ENCODE peak calls at places on chromosomes 5 and 9, in six cellular contexts. One of them, this sample, is unnamed.

GRCh38 chr5:58466939-58467338 is 7.1 kb upstream of the PLK2 start:
- DNase-seq in naive thymus-derived CD8-positive, alpha-beta T cell: no peak
- DNase-seq in LHCN-M2: no peak
- DNase-seq in HTR-8/SVneo: peak; percentile 31
- DNase-seq in kidney glomerular epithelial cell: peak; percentile 40
- DNase-seq in cerebellar nuclear complex: no peak
- DNase-seq in this sample: no peak

GRCh38 chr9:110444911-110445310 is 107.2 kb upstream of the TXNDC8 start:
- DNase-seq in naive thymus-derived CD8-positive, alpha-beta T cell: no peak
- DNase-seq in LHCN-M2: peak; percentile 97
- DNase-seq in HTR-8/SVneo: no peak
- DNase-seq in kidney glomerular epithelial cell: no peak
- DNase-seq in cerebellar nuclear complex: no peak
- DNase-seq in this sample: no peak

GRCh38 chr5:77418601-77419591 is 73.2 kb downstream of the WDR41 start:
- DNase-seq in naive thymus-derived CD8-positive, alpha-beta T cell: no peak
- DNase-seq in LHCN-M2: peak; percentile 22
- DNase-seq in HTR-8/SVneo: no peak
- DNase-seq in kidney glomerular epithelial cell: no peak
- DNase-seq in cerebellar nuclear complex: no peak
- DNase-seq in this sample: no peak

GRCh38 chr9:12680757-12681156 is 12.4 kb upstream of the TYRP1 start:
- DNase-seq in naive thymus-derived CD8-positive, alpha-beta T cell: no peak
- DNase-seq in LHCN-M2: no peak
- DNase-seq in HTR-8/SVneo: no peak
- DNase-seq in kidney glomerular epithelial cell: no peak
- DNase-seq in cerebellar nuclear complex: no peak
- DNase-seq in this sample: no peak

GRCh38 chr9:135574331-135574730 is 12.8 kb downstream of the PAEP start:
- DNase-seq in naive thymus-derived CD8-positive, alpha-beta T cell: no peak
- DNase-seq in LHCN-M2: no peak
- DNase-seq in HTR-8/SVneo: no peak
- DNase-seq in kidney glomerular epithelial cell: no peak
- DNase-seq in cerebellar nuclear complex: no peak
- DNase-seq in this sample: no peak

GRCh38 chr5:93891491-93892480 is 150.4 kb upstream of the POU5F2 start:
- DNase-seq in naive thymus-derived CD8-positive, alpha-beta T cell: no peak
- DNase-seq in LHCN-M2: no peak
- DNase-seq in HTR-8/SVneo: no peak
- DNase-seq in kidney glomerular epithelial cell: no peak
- DNase-seq in cerebellar nuclear complex: no peak
- DNase-seq in this sample: no peak

GRCh38 chr9:120904061-120904998 is 22.3 kb downstream of the TRAF1 start:
- DNase-seq in naive thymus-derived CD8-positive, alpha-beta T cell: peak; percentile 86
- DNase-seq in LHCN-M2: no peak
- DNase-seq in HTR-8/SVneo: no peak
- DNase-seq in kidney glomerular epithelial cell: no peak
- DNase-seq in cerebellar nuclear complex: no peak
- DNase-seq in this sample: no peak

GRCh38 chr5:125480901-125481300 is 734.5 kb upstream of the ZNF608 start:
- DNase-seq in naive thymus-derived CD8-positive, alpha-beta T cell: no peak
- DNase-seq in LHCN-M2: no peak
- DNase-seq in HTR-8/SVneo: no peak
- DNase-seq in kidney glomerular epithelial cell: no peak
- DNase-seq in cerebellar nuclear complex: no peak
- DNase-seq in this sample: no peak

GRCh38 chr9:68546596-68547390 is 6.1 kb upstream of the TMEM252 start:
- DNase-seq in naive thymus-derived CD8-positive, alpha-beta T cell: no peak
- DNase-seq in LHCN-M2: no peak
- DNase-seq in HTR-8/SVneo: no peak
- DNase-seq in kidney glomerular epithelial cell: peak; percentile 90
- DNase-seq in cerebellar nuclear complex: no peak
- DNase-seq in this sample: no peak

GRCh38 chr5:132094393-132095076 is 20.9 kb downstream of the CSF2 start:
- DNase-seq in naive thymus-derived CD8-positive, alpha-beta T cell: no peak
- DNase-seq in LHCN-M2: peak; percentile 96
- DNase-seq in HTR-8/SVneo: peak; percentile 53
- DNase-seq in kidney glomerular epithelial cell: peak; percentile 86
- DNase-seq in cerebellar nuclear complex: no peak
- DNase-seq in this sample: peak; percentile 82

GRCh38 chr9:35658894-35659220 is 765 bp downstream of the CCDC107 start:
- DNase-seq in naive thymus-derived CD8-positive, alpha-beta T cell: no peak
- DNase-seq in LHCN-M2: peak; percentile 67
- DNase-seq in HTR-8/SVneo: no peak
- DNase-seq in kidney glomerular epithelial cell: no peak
- DNase-seq in cerebellar nuclear complex: no peak
- DNase-seq in this sample: no peak

GRCh38 chr5:96297290-96297689 is 135.8 kb downstream of the PCSK1 start:
- DNase-seq in naive thymus-derived CD8-positive, alpha-beta T cell: no peak
- DNase-seq in LHCN-M2: peak; percentile 77
- DNase-seq in HTR-8/SVneo: no peak
- DNase-seq in kidney glomerular epithelial cell: no peak
- DNase-seq in cerebellar nuclear complex: no peak
- DNase-seq in this sample: no peak

GRCh38 chr9:133932633-133933032 is 59.5 kb downstream of the VAV2 start:
- DNase-seq in naive thymus-derived CD8-positive, alpha-beta T cell: no peak
- DNase-seq in LHCN-M2: no peak
- DNase-seq in HTR-8/SVneo: no peak
- DNase-seq in kidney glomerular epithelial cell: no peak
- DNase-seq in cerebellar nuclear complex: no peak
- DNase-seq in this sample: no peak

GRCh38 chr5:56620903-56621680 is 194.3 kb upstream of the MAP3K1 start:
- DNase-seq in naive thymus-derived CD8-positive, alpha-beta T cell: no peak
- DNase-seq in LHCN-M2: no peak
- DNase-seq in HTR-8/SVneo: no peak
- DNase-seq in kidney glomerular epithelial cell: no peak
- DNase-seq in cerebellar nuclear complex: no peak
- DNase-seq in this sample: peak; percentile 49

GRCh38 chr9:133593587-133593986 is 15.6 kb downstream of the FAM163B start:
- DNase-seq in naive thymus-derived CD8-positive, alpha-beta T cell: no peak
- DNase-seq in LHCN-M2: no peak
- DNase-seq in HTR-8/SVneo: no peak
- DNase-seq in kidney glomerular epithelial cell: no peak
- DNase-seq in cerebellar nuclear complex: no peak
- DNase-seq in this sample: no peak

GRCh38 chr9:122125891-122126331 is 32.8 kb upstream of the TTLL11 start:
- DNase-seq in naive thymus-derived CD8-positive, alpha-beta T cell: no peak
- DNase-seq in LHCN-M2: no peak
- DNase-seq in HTR-8/SVneo: peak; percentile 25
- DNase-seq in kidney glomerular epithelial cell: no peak
- DNase-seq in cerebellar nuclear complex: no peak
- DNase-seq in this sample: no peak

GRCh38 chr5:181243020-181243520 is 636 bp downstream of the RACK1 start:
- DNase-seq in naive thymus-derived CD8-positive, alpha-beta T cell: no peak
- DNase-seq in LHCN-M2: no peak
- DNase-seq in HTR-8/SVneo: no peak
- DNase-seq in kidney glomerular epithelial cell: no peak
- DNase-seq in cerebellar nuclear complex: no peak
- DNase-seq in this sample: no peak

GRCh38 chr9:134010774-134011173 is 14.5 kb upstream of the BRD3OS start:
- DNase-seq in naive thymus-derived CD8-positive, alpha-beta T cell: no peak
- DNase-seq in LHCN-M2: peak; percentile 39
- DNase-seq in HTR-8/SVneo: no peak
- DNase-seq in kidney glomerular epithelial cell: no peak
- DNase-seq in cerebellar nuclear complex: no peak
- DNase-seq in this sample: no peak

GRCh38 chr5:176611435-176611834 is 1.5 kb upstream of the GPRIN1 start:
- DNase-seq in naive thymus-derived CD8-positive, alpha-beta T cell: peak; percentile 61
- DNase-seq in LHCN-M2: peak; percentile 80
- DNase-seq in HTR-8/SVneo: peak; percentile 69
- DNase-seq in kidney glomerular epithelial cell: peak; percentile 75
- DNase-seq in cerebellar nuclear complex: no peak
- DNase-seq in this sample: no peak

GRCh38 chr5:97164846-97165245 is 18.2 kb downstream of the RIOK2 start:
- DNase-seq in naive thymus-derived CD8-positive, alpha-beta T cell: no peak
- DNase-seq in LHCN-M2: no peak
- DNase-seq in HTR-8/SVneo: no peak
- DNase-seq in kidney glomerular epithelial cell: no peak
- DNase-seq in cerebellar nuclear complex: no peak
- DNase-seq in this sample: no peak

GRCh38 chr5:52922384-52922783 is 66.8 kb upstream of the ITGA2 start:
- DNase-seq in naive thymus-derived CD8-positive, alpha-beta T cell: no peak
- DNase-seq in LHCN-M2: peak; percentile 99
- DNase-seq in HTR-8/SVneo: peak; percentile 45
- DNase-seq in kidney glomerular epithelial cell: peak; percentile 84
- DNase-seq in cerebellar nuclear complex: no peak
- DNase-seq in this sample: peak; percentile 99

GRCh38 chr9:112112941-112113399 is 62.1 kb downstream of the SUSD1 start:
- DNase-seq in naive thymus-derived CD8-positive, alpha-beta T cell: peak; percentile 7
- DNase-seq in LHCN-M2: no peak
- DNase-seq in HTR-8/SVneo: no peak
- DNase-seq in kidney glomerular epithelial cell: peak; percentile 95
- DNase-seq in cerebellar nuclear complex: no peak
- DNase-seq in this sample: no peak

GRCh38 chr5:165209101-165209727 is 1703.8 kb downstream of the MAT2B start:
- DNase-seq in naive thymus-derived CD8-positive, alpha-beta T cell: peak; percentile 4
- DNase-seq in LHCN-M2: peak; percentile 1
- DNase-seq in HTR-8/SVneo: peak; percentile 18
- DNase-seq in kidney glomerular epithelial cell: peak; percentile 21
- DNase-seq in cerebellar nuclear complex: no peak
- DNase-seq in this sample: peak; percentile 48

GRCh38 chr5:68315679-68316271 is 100.2 kb downstream of the PIK3R1 start:
- DNase-seq in naive thymus-derived CD8-positive, alpha-beta T cell: no peak
- DNase-seq in LHCN-M2: no peak
- DNase-seq in HTR-8/SVneo: no peak
- DNase-seq in kidney glomerular epithelial cell: peak; percentile 17
- DNase-seq in cerebellar nuclear complex: no peak
- DNase-seq in this sample: no peak

GRCh38 chr5:54309751-54310432 is 481 bp downstream of the ARL15 start:
- DNase-seq in naive thymus-derived CD8-positive, alpha-beta T cell: peak; percentile 17
- DNase-seq in LHCN-M2: no peak
- DNase-seq in HTR-8/SVneo: peak; percentile 58
- DNase-seq in kidney glomerular epithelial cell: peak; percentile 40
- DNase-seq in cerebellar nuclear complex: no peak
- DNase-seq in this sample: peak; percentile 35

GRCh38 chr5:174665347-174665746 is 59.0 kb upstream of the MSX2 start:
- DNase-seq in naive thymus-derived CD8-positive, alpha-beta T cell: no peak
- DNase-seq in LHCN-M2: no peak
- DNase-seq in HTR-8/SVneo: no peak
- DNase-seq in kidney glomerular epithelial cell: no peak
- DNase-seq in cerebellar nuclear complex: no peak
- DNase-seq in this sample: no peak

GRCh38 chr5:146520731-146521130 is 4.7 kb upstream of the GPR151 start:
- DNase-seq in naive thymus-derived CD8-positive, alpha-beta T cell: no peak
- DNase-seq in LHCN-M2: no peak
- DNase-seq in HTR-8/SVneo: no peak
- DNase-seq in kidney glomerular epithelial cell: no peak
- DNase-seq in cerebellar nuclear complex: no peak
- DNase-seq in this sample: no peak

GRCh38 chr5:179343902-179344300 is 1.4 kb downstream of the ADAMTS2 start:
- DNase-seq in naive thymus-derived CD8-positive, alpha-beta T cell: no peak
- DNase-seq in LHCN-M2: peak; percentile 49
- DNase-seq in HTR-8/SVneo: peak; percentile 33
- DNase-seq in kidney glomerular epithelial cell: no peak
- DNase-seq in cerebellar nuclear complex: no peak
- DNase-seq in this sample: no peak

GRCh38 chr5:15026011-15026481 is 154.5 kb upstream of the ANKH start:
- DNase-seq in naive thymus-derived CD8-positive, alpha-beta T cell: no peak
- DNase-seq in LHCN-M2: peak; percentile 41
- DNase-seq in HTR-8/SVneo: no peak
- DNase-seq in kidney glomerular epithelial cell: peak; percentile 57
- DNase-seq in cerebellar nuclear complex: no peak
- DNase-seq in this sample: no peak

GRCh38 chr5:91787718-91788117 is 404.6 kb upstream of the ARRDC3 start:
- DNase-seq in naive thymus-derived CD8-positive, alpha-beta T cell: no peak
- DNase-seq in LHCN-M2: peak; percentile 11
- DNase-seq in HTR-8/SVneo: no peak
- DNase-seq in kidney glomerular epithelial cell: no peak
- DNase-seq in cerebellar nuclear complex: no peak
- DNase-seq in this sample: no peak

GRCh38 chr5:4255441-4255840 is 659.8 kb downstream of the IRX1 start:
- DNase-seq in naive thymus-derived CD8-positive, alpha-beta T cell: no peak
- DNase-seq in LHCN-M2: no peak
- DNase-seq in HTR-8/SVneo: no peak
- DNase-seq in kidney glomerular epithelial cell: no peak
- DNase-seq in cerebellar nuclear complex: no peak
- DNase-seq in this sample: no peak